ENCODE peak calls at places on chromosomes 12 and 14, in ten cellular contexts. One of them, this sample, is unnamed.

GRCh38 chr14:80304125-80304766 is 92.9 kb upstream of the DIO2 start:
- DNase-seq in lower leg skin: peak; percentile 84
- DNase-seq in neural progenitor cell: no peak
- DNase-seq in nephron progenitor cell: no peak
- DNase-seq in stomach: no peak
- DNase-seq in stimulated activated CD4-positive, alpha-beta T cell treated with anti-CD3 and anti-CD28 coated beads, Interleukin-15, amount 100 ng/mL, for 1 hour: no peak
- DNase-seq in fibroblast of lung: no peak
- DNase-seq in pons: no peak
- DNase-seq in NCI-H2029 treated with DMSO at 0.1 percent for 48 hours: no peak
- DNase-seq in endothelial cell of umbilical vein: no peak
- DNase-seq in this sample: no peak

GRCh38 chr14:57470909-57471308 is 22.7 kb downstream of the CCDC198 start:
- DNase-seq in lower leg skin: no peak
- DNase-seq in neural progenitor cell: no peak
- DNase-seq in nephron progenitor cell: no peak
- DNase-seq in stomach: no peak
- DNase-seq in stimulated activated CD4-positive, alpha-beta T cell treated with anti-CD3 and anti-CD28 coated beads, Interleukin-15, amount 100 ng/mL, for 1 hour: no peak
- DNase-seq in fibroblast of lung: no peak
- DNase-seq in pons: no peak
- DNase-seq in NCI-H2029 treated with DMSO at 0.1 percent for 48 hours: no peak
- DNase-seq in endothelial cell of umbilical vein: no peak
- DNase-seq in this sample: no peak

GRCh38 chr12:102483466-102483865 is 3.1 kb upstream of the IGF1 start:
- DNase-seq in lower leg skin: no peak
- DNase-seq in neural progenitor cell: no peak
- DNase-seq in nephron progenitor cell: no peak
- DNase-seq in stomach: no peak
- DNase-seq in stimulated activated CD4-positive, alpha-beta T cell treated with anti-CD3 and anti-CD28 coated beads, Interleukin-15, amount 100 ng/mL, for 1 hour: no peak
- DNase-seq in fibroblast of lung: no peak
- DNase-seq in pons: no peak
- DNase-seq in NCI-H2029 treated with DMSO at 0.1 percent for 48 hours: no peak
- DNase-seq in endothelial cell of umbilical vein: no peak
- DNase-seq in this sample: no peak

GRCh38 chr12:22083167-22083566 is 37.1 kb downstream of the CMAS start:
- DNase-seq in lower leg skin: no peak
- DNase-seq in neural progenitor cell: no peak
- DNase-seq in nephron progenitor cell: no peak
- DNase-seq in stomach: no peak
- DNase-seq in stimulated activated CD4-positive, alpha-beta T cell treated with anti-CD3 and anti-CD28 coated beads, Interleukin-15, amount 100 ng/mL, for 1 hour: no peak
- DNase-seq in fibroblast of lung: peak; percentile 29
- DNase-seq in pons: peak; percentile 74
- DNase-seq in NCI-H2029 treated with DMSO at 0.1 percent for 48 hours: no peak
- DNase-seq in endothelial cell of umbilical vein: peak; percentile 56
- DNase-seq in this sample: peak; percentile 24

GRCh38 chr12:71183846-71184245 is 26.0 kb upstream of the TSPAN8 start:
- DNase-seq in lower leg skin: no peak
- DNase-seq in neural progenitor cell: no peak
- DNase-seq in nephron progenitor cell: no peak
- DNase-seq in stomach: no peak
- DNase-seq in stimulated activated CD4-positive, alpha-beta T cell treated with anti-CD3 and anti-CD28 coated beads, Interleukin-15, amount 100 ng/mL, for 1 hour: no peak
- DNase-seq in fibroblast of lung: peak; percentile 59
- DNase-seq in pons: no peak
- DNase-seq in NCI-H2029 treated with DMSO at 0.1 percent for 48 hours: no peak
- DNase-seq in endothelial cell of umbilical vein: no peak
- DNase-seq in this sample: no peak

GRCh38 chr12:53073881-53074280 is 5.3 kb downstream of the SPRYD3 start:
- DNase-seq in lower leg skin: no peak
- DNase-seq in neural progenitor cell: no peak
- DNase-seq in nephron progenitor cell: no peak
- DNase-seq in stomach: no peak
- DNase-seq in stimulated activated CD4-positive, alpha-beta T cell treated with anti-CD3 and anti-CD28 coated beads, Interleukin-15, amount 100 ng/mL, for 1 hour: no peak
- DNase-seq in fibroblast of lung: no peak
- DNase-seq in pons: no peak
- DNase-seq in NCI-H2029 treated with DMSO at 0.1 percent for 48 hours: no peak
- DNase-seq in endothelial cell of umbilical vein: no peak
- DNase-seq in this sample: no peak

GRCh38 chr12:88781909-88782308 is 201.6 kb upstream of the KITLG start:
- DNase-seq in lower leg skin: no peak
- DNase-seq in neural progenitor cell: no peak
- DNase-seq in nephron progenitor cell: no peak
- DNase-seq in stomach: no peak
- DNase-seq in stimulated activated CD4-positive, alpha-beta T cell treated with anti-CD3 and anti-CD28 coated beads, Interleukin-15, amount 100 ng/mL, for 1 hour: no peak
- DNase-seq in fibroblast of lung: peak; percentile 20
- DNase-seq in pons: no peak
- DNase-seq in NCI-H2029 treated with DMSO at 0.1 percent for 48 hours: no peak
- DNase-seq in endothelial cell of umbilical vein: no peak
- DNase-seq in this sample: no peak

GRCh38 chr12:84270470-84271140 is 642.0 kb downstream of the SLC6A15 start:
- DNase-seq in lower leg skin: no peak
- DNase-seq in neural progenitor cell: no peak
- DNase-seq in nephron progenitor cell: no peak
- DNase-seq in stomach: peak; percentile 37
- DNase-seq in stimulated activated CD4-positive, alpha-beta T cell treated with anti-CD3 and anti-CD28 coated beads, Interleukin-15, amount 100 ng/mL, for 1 hour: no peak
- DNase-seq in fibroblast of lung: no peak
- DNase-seq in pons: no peak
- DNase-seq in NCI-H2029 treated with DMSO at 0.1 percent for 48 hours: no peak
- DNase-seq in endothelial cell of umbilical vein: no peak
- DNase-seq in this sample: peak; percentile 49

GRCh38 chr12:116060765-116061164 is 216.7 kb downstream of the MED13L start:
- DNase-seq in lower leg skin: no peak
- DNase-seq in neural progenitor cell: no peak
- DNase-seq in nephron progenitor cell: no peak
- DNase-seq in stomach: no peak
- DNase-seq in stimulated activated CD4-positive, alpha-beta T cell treated with anti-CD3 and anti-CD28 coated beads, Interleukin-15, amount 100 ng/mL, for 1 hour: no peak
- DNase-seq in fibroblast of lung: no peak
- DNase-seq in pons: no peak
- DNase-seq in NCI-H2029 treated with DMSO at 0.1 percent for 48 hours: no peak
- DNase-seq in endothelial cell of umbilical vein: no peak
- DNase-seq in this sample: no peak

GRCh38 chr12:1544991-1545700 is 49.2 kb downstream of the FBXL14 start:
- DNase-seq in lower leg skin: no peak
- DNase-seq in neural progenitor cell: no peak
- DNase-seq in nephron progenitor cell: no peak
- DNase-seq in stomach: no peak
- DNase-seq in stimulated activated CD4-positive, alpha-beta T cell treated with anti-CD3 and anti-CD28 coated beads, Interleukin-15, amount 100 ng/mL, for 1 hour: no peak
- DNase-seq in fibroblast of lung: peak; percentile 35
- DNase-seq in pons: peak; percentile 40
- DNase-seq in NCI-H2029 treated with DMSO at 0.1 percent for 48 hours: no peak
- DNase-seq in endothelial cell of umbilical vein: peak; percentile 32
- DNase-seq in this sample: peak; percentile 36

GRCh38 chr12:11238275-11238674 is 31.2 kb downstream of the PRB3 start:
- DNase-seq in lower leg skin: no peak
- DNase-seq in neural progenitor cell: no peak
- DNase-seq in nephron progenitor cell: no peak
- DNase-seq in stomach: no peak
- DNase-seq in stimulated activated CD4-positive, alpha-beta T cell treated with anti-CD3 and anti-CD28 coated beads, Interleukin-15, amount 100 ng/mL, for 1 hour: no peak
- DNase-seq in fibroblast of lung: no peak
- DNase-seq in pons: no peak
- DNase-seq in NCI-H2029 treated with DMSO at 0.1 percent for 48 hours: no peak
- DNase-seq in endothelial cell of umbilical vein: no peak
- DNase-seq in this sample: no peak

GRCh38 chr14:102071283-102071998 is 15.4 kb downstream of the HSP90AA1 start:
- DNase-seq in lower leg skin: no peak
- DNase-seq in neural progenitor cell: no peak
- DNase-seq in nephron progenitor cell: no peak
- DNase-seq in stomach: no peak
- DNase-seq in stimulated activated CD4-positive, alpha-beta T cell treated with anti-CD3 and anti-CD28 coated beads, Interleukin-15, amount 100 ng/mL, for 1 hour: no peak
- DNase-seq in fibroblast of lung: peak; percentile 90
- DNase-seq in pons: no peak
- DNase-seq in NCI-H2029 treated with DMSO at 0.1 percent for 48 hours: no peak
- DNase-seq in endothelial cell of umbilical vein: no peak
- DNase-seq in this sample: no peak

GRCh38 chr12:49568442-49568776 is 467 bp upstream of the MCRS1 start:
- DNase-seq in lower leg skin: no peak
- DNase-seq in neural progenitor cell: no peak
- DNase-seq in nephron progenitor cell: no peak
- DNase-seq in stomach: no peak
- DNase-seq in stimulated activated CD4-positive, alpha-beta T cell treated with anti-CD3 and anti-CD28 coated beads, Interleukin-15, amount 100 ng/mL, for 1 hour: no peak
- DNase-seq in fibroblast of lung: no peak
- DNase-seq in pons: no peak
- DNase-seq in NCI-H2029 treated with DMSO at 0.1 percent for 48 hours: no peak
- DNase-seq in endothelial cell of umbilical vein: no peak
- DNase-seq in this sample: no peak

GRCh38 chr12:92188517-92189188 is 43.0 kb upstream of the BTG1 start:
- DNase-seq in lower leg skin: no peak
- DNase-seq in neural progenitor cell: no peak
- DNase-seq in nephron progenitor cell: no peak
- DNase-seq in stomach: no peak
- DNase-seq in stimulated activated CD4-positive, alpha-beta T cell treated with anti-CD3 and anti-CD28 coated beads, Interleukin-15, amount 100 ng/mL, for 1 hour: no peak
- DNase-seq in fibroblast of lung: no peak
- DNase-seq in pons: no peak
- DNase-seq in NCI-H2029 treated with DMSO at 0.1 percent for 48 hours: no peak
- DNase-seq in endothelial cell of umbilical vein: no peak
- DNase-seq in this sample: no peak

GRCh38 chr14:74634964-74635363 is 22.9 kb upstream of the LTBP2 start:
- DNase-seq in lower leg skin: no peak
- DNase-seq in neural progenitor cell: peak; percentile 33
- DNase-seq in nephron progenitor cell: no peak
- DNase-seq in stomach: no peak
- DNase-seq in stimulated activated CD4-positive, alpha-beta T cell treated with anti-CD3 and anti-CD28 coated beads, Interleukin-15, amount 100 ng/mL, for 1 hour: no peak
- DNase-seq in fibroblast of lung: no peak
- DNase-seq in pons: no peak
- DNase-seq in NCI-H2029 treated with DMSO at 0.1 percent for 48 hours: no peak
- DNase-seq in endothelial cell of umbilical vein: peak; percentile 63
- DNase-seq in this sample: peak; percentile 86

GRCh38 chr14:24189460-24189859 is 844 bp upstream of the IPO4 start:
- DNase-seq in lower leg skin: no peak
- DNase-seq in neural progenitor cell: no peak
- DNase-seq in nephron progenitor cell: no peak
- DNase-seq in stomach: no peak
- DNase-seq in stimulated activated CD4-positive, alpha-beta T cell treated with anti-CD3 and anti-CD28 coated beads, Interleukin-15, amount 100 ng/mL, for 1 hour: no peak
- DNase-seq in fibroblast of lung: no peak
- DNase-seq in pons: no peak
- DNase-seq in NCI-H2029 treated with DMSO at 0.1 percent for 48 hours: no peak
- DNase-seq in endothelial cell of umbilical vein: no peak
- DNase-seq in this sample: no peak

GRCh38 chr12:64029013-64029857 is 184.7 kb downstream of the SRGAP1 start:
- DNase-seq in lower leg skin: no peak
- DNase-seq in neural progenitor cell: no peak
- DNase-seq in nephron progenitor cell: no peak
- DNase-seq in stomach: no peak
- DNase-seq in stimulated activated CD4-positive, alpha-beta T cell treated with anti-CD3 and anti-CD28 coated beads, Interleukin-15, amount 100 ng/mL, for 1 hour: no peak
- DNase-seq in fibroblast of lung: peak; percentile 75
- DNase-seq in pons: no peak
- DNase-seq in NCI-H2029 treated with DMSO at 0.1 percent for 48 hours: no peak
- DNase-seq in endothelial cell of umbilical vein: no peak
- DNase-seq in this sample: no peak

GRCh38 chr12:103672401-103673119 is 85.5 kb downstream of the STAB2 start:
- DNase-seq in lower leg skin: no peak
- DNase-seq in neural progenitor cell: no peak
- DNase-seq in nephron progenitor cell: no peak
- DNase-seq in stomach: no peak
- DNase-seq in stimulated activated CD4-positive, alpha-beta T cell treated with anti-CD3 and anti-CD28 coated beads, Interleukin-15, amount 100 ng/mL, for 1 hour: no peak
- DNase-seq in fibroblast of lung: peak; percentile 76
- DNase-seq in pons: no peak
- DNase-seq in NCI-H2029 treated with DMSO at 0.1 percent for 48 hours: no peak
- DNase-seq in endothelial cell of umbilical vein: no peak
- DNase-seq in this sample: no peak

GRCh38 chr14:77053046-77053841 is 24.7 kb upstream of the IRF2BPL start:
- DNase-seq in lower leg skin: no peak
- DNase-seq in neural progenitor cell: peak; percentile 88
- DNase-seq in nephron progenitor cell: peak; percentile 90
- DNase-seq in stomach: peak; percentile 64
- DNase-seq in stimulated activated CD4-positive, alpha-beta T cell treated with anti-CD3 and anti-CD28 coated beads, Interleukin-15, amount 100 ng/mL, for 1 hour: peak; percentile 40
- DNase-seq in fibroblast of lung: peak; percentile 74
- DNase-seq in pons: no peak
- DNase-seq in NCI-H2029 treated with DMSO at 0.1 percent for 48 hours: no peak
- DNase-seq in endothelial cell of umbilical vein: peak; percentile 81
- DNase-seq in this sample: peak; percentile 85

GRCh38 chr14:72906316-72906715 is 12.4 kb upstream of the DPF3 start:
- DNase-seq in lower leg skin: no peak
- DNase-seq in neural progenitor cell: no peak
- DNase-seq in nephron progenitor cell: no peak
- DNase-seq in stomach: no peak
- DNase-seq in stimulated activated CD4-positive, alpha-beta T cell treated with anti-CD3 and anti-CD28 coated beads, Interleukin-15, amount 100 ng/mL, for 1 hour: no peak
- DNase-seq in fibroblast of lung: peak; percentile 95
- DNase-seq in pons: no peak
- DNase-seq in NCI-H2029 treated with DMSO at 0.1 percent for 48 hours: no peak
- DNase-seq in endothelial cell of umbilical vein: no peak
- DNase-seq in this sample: no peak

GRCh38 chr12:12714276-12715001 is 2.7 kb upstream of the CDKN1B start:
- DNase-seq in lower leg skin: no peak
- DNase-seq in neural progenitor cell: peak; percentile 53
- DNase-seq in nephron progenitor cell: peak; percentile 39
- DNase-seq in stomach: peak; percentile 54
- DNase-seq in stimulated activated CD4-positive, alpha-beta T cell treated with anti-CD3 and anti-CD28 coated beads, Interleukin-15, amount 100 ng/mL, for 1 hour: peak; percentile 25
- DNase-seq in fibroblast of lung: peak; percentile 54
- DNase-seq in pons: peak; percentile 82
- DNase-seq in NCI-H2029 treated with DMSO at 0.1 percent for 48 hours: peak; percentile 57
- DNase-seq in endothelial cell of umbilical vein: peak; percentile 80
- DNase-seq in this sample: peak; percentile 12

GRCh38 chr14:53509845-53510244 is 356.7 kb upstream of the DDHD1 start:
- DNase-seq in lower leg skin: no peak
- DNase-seq in neural progenitor cell: no peak
- DNase-seq in nephron progenitor cell: no peak
- DNase-seq in stomach: no peak
- DNase-seq in stimulated activated CD4-positive, alpha-beta T cell treated with anti-CD3 and anti-CD28 coated beads, Interleukin-15, amount 100 ng/mL, for 1 hour: no peak
- DNase-seq in fibroblast of lung: no peak
- DNase-seq in pons: no peak
- DNase-seq in NCI-H2029 treated with DMSO at 0.1 percent for 48 hours: no peak
- DNase-seq in endothelial cell of umbilical vein: no peak
- DNase-seq in this sample: no peak

GRCh38 chr14:24849471-24849870 is 200.5 kb downstream of the STXBP6 start:
- DNase-seq in lower leg skin: no peak
- DNase-seq in neural progenitor cell: no peak
- DNase-seq in nephron progenitor cell: no peak
- DNase-seq in stomach: no peak
- DNase-seq in stimulated activated CD4-positive, alpha-beta T cell treated with anti-CD3 and anti-CD28 coated beads, Interleukin-15, amount 100 ng/mL, for 1 hour: no peak
- DNase-seq in fibroblast of lung: no peak
- DNase-seq in pons: no peak
- DNase-seq in NCI-H2029 treated with DMSO at 0.1 percent for 48 hours: no peak
- DNase-seq in endothelial cell of umbilical vein: no peak
- DNase-seq in this sample: no peak

GRCh38 chr12:90854136-90854689 is 100.8 kb downstream of the CCER1 start:
- DNase-seq in lower leg skin: no peak
- DNase-seq in neural progenitor cell: peak; percentile 75
- DNase-seq in nephron progenitor cell: peak; percentile 27
- DNase-seq in stomach: no peak
- DNase-seq in stimulated activated CD4-positive, alpha-beta T cell treated with anti-CD3 and anti-CD28 coated beads, Interleukin-15, amount 100 ng/mL, for 1 hour: no peak
- DNase-seq in fibroblast of lung: peak; percentile 42
- DNase-seq in pons: peak; percentile 65
- DNase-seq in NCI-H2029 treated with DMSO at 0.1 percent for 48 hours: peak; percentile 35
- DNase-seq in endothelial cell of umbilical vein: peak; percentile 60
- DNase-seq in this sample: peak; percentile 80

GRCh38 chr14:81042431-81042830 is 87.0 kb downstream of the TSHR start:
- DNase-seq in lower leg skin: no peak
- DNase-seq in neural progenitor cell: no peak
- DNase-seq in nephron progenitor cell: no peak
- DNase-seq in stomach: no peak
- DNase-seq in stimulated activated CD4-positive, alpha-beta T cell treated with anti-CD3 and anti-CD28 coated beads, Interleukin-15, amount 100 ng/mL, for 1 hour: no peak
- DNase-seq in fibroblast of lung: no peak
- DNase-seq in pons: no peak
- DNase-seq in NCI-H2029 treated with DMSO at 0.1 percent for 48 hours: no peak
- DNase-seq in endothelial cell of umbilical vein: no peak
- DNase-seq in this sample: no peak

GRCh38 chr12:116718578-116719454 is 19.1 kb downstream of the SPRING1 start:
- DNase-seq in lower leg skin: no peak
- DNase-seq in neural progenitor cell: no peak
- DNase-seq in nephron progenitor cell: no peak
- DNase-seq in stomach: no peak
- DNase-seq in stimulated activated CD4-positive, alpha-beta T cell treated with anti-CD3 and anti-CD28 coated beads, Interleukin-15, amount 100 ng/mL, for 1 hour: no peak
- DNase-seq in fibroblast of lung: peak; percentile 80
- DNase-seq in pons: no peak
- DNase-seq in NCI-H2029 treated with DMSO at 0.1 percent for 48 hours: peak; percentile 92
- DNase-seq in endothelial cell of umbilical vein: peak; percentile 75
- DNase-seq in this sample: no peak

GRCh38 chr12:12019881-12020280 is 50.9 kb upstream of the BCL2L14 start:
- DNase-seq in lower leg skin: no peak
- DNase-seq in neural progenitor cell: no peak
- DNase-seq in nephron progenitor cell: no peak
- DNase-seq in stomach: no peak
- DNase-seq in stimulated activated CD4-positive, alpha-beta T cell treated with anti-CD3 and anti-CD28 coated beads, Interleukin-15, amount 100 ng/mL, for 1 hour: no peak
- DNase-seq in fibroblast of lung: no peak
- DNase-seq in pons: no peak
- DNase-seq in NCI-H2029 treated with DMSO at 0.1 percent for 48 hours: no peak
- DNase-seq in endothelial cell of umbilical vein: no peak
- DNase-seq in this sample: no peak

GRCh38 chr14:105326568-105326867 is 12.0 kb downstream of the PACS2 start:
- DNase-seq in lower leg skin: no peak
- DNase-seq in neural progenitor cell: peak; percentile 1
- DNase-seq in nephron progenitor cell: no peak
- DNase-seq in stomach: no peak
- DNase-seq in stimulated activated CD4-positive, alpha-beta T cell treated with anti-CD3 and anti-CD28 coated beads, Interleukin-15, amount 100 ng/mL, for 1 hour: no peak
- DNase-seq in fibroblast of lung: no peak
- DNase-seq in pons: no peak
- DNase-seq in NCI-H2029 treated with DMSO at 0.1 percent for 48 hours: no peak
- DNase-seq in endothelial cell of umbilical vein: no peak
- DNase-seq in this sample: no peak